ENCODE peak calls at places on chromosomes 2 and 18, in six cellular contexts. W is body of pancreas; Z is fibroblast of lung; I is mesenchymal stem cell; H is CD8-positive, alpha-beta T cell; J is naive thymus-derived CD4-positive, alpha-beta T cell. B is an unnamed sample. For H3K4me1 and H3K27me3, the result is how much of the 10 kb centered on the place peaks cover.

GRCh38 chr2:235740821-235741220 is 247.0 kb downstream of the AGAP1 start:
- DNase-seq in W (no peak), Z (no peak), I (no peak), H (no peak), J (no peak), B (no peak)

GRCh38 chr2:179410552-179411356 is 146.1 kb upstream of the SESTD1 start:
- DNase-seq in W (peak), Z (peak), I (peak), H (no peak), J (no peak), B (peak)

GRCh38 chr2:188974184-188974583 is at the start of gene COL3A1:
- DNase-seq in W (no peak), Z (peak), I (peak), H (no peak), J (no peak), B (no peak)

GRCh38 chr2:222673883-222674282 is 2.4 kb downstream of the MOGAT1 start:
- DNase-seq in W (no peak), Z (no peak), I (no peak), H (no peak), J (no peak), B (no peak)

GRCh38 chr2:197813093-197813787 is 8.8 kb downstream of the PLCL1 start:
- DNase-seq in W (no peak), Z (peak), I (peak), H (no peak), J (no peak), B (peak)

GRCh38 chr2:206993964-206994363 is 54.6 kb downstream of the CPO start:
- DNase-seq in W (no peak), Z (peak), I (peak), H (no peak), J (no peak), B (no peak)

GRCh38 chr2:133568172-133568571 is at the start of gene NCKAP5:
- DNase-seq in W (peak), Z (peak), I (peak), H (no peak), J (no peak), B (peak)

GRCh38 chr18:13120967-13121586 is 97.5 kb upstream of the LDLRAD4 start:
- DNase-seq in W (no peak), Z (peak), I (peak), H (no peak), J (no peak), B (no peak)

GRCh38 chr2:20599001-20599600 is 51.8 kb downstream of the HS1BP3 start:
- DNase-seq in W (peak), Z (no peak), I (no peak), H (no peak), J (no peak), B (no peak)

GRCh38 chr2:239285932-239286230 is 114.9 kb downstream of the HDAC4 start:
- DNase-seq in W (no peak), Z (no peak), I (no peak), H (no peak), J (no peak), B (no peak)

GRCh38 chr2:83081835-83082522 is 1377.1 kb downstream of the SUCLG1 start:
- DNase-seq in W (no peak), Z (peak), I (peak), H (no peak), J (no peak), B (peak)

GRCh38 chr2:84424152-84424551 is 34.9 kb downstream of the SUCLG1 start:
- DNase-seq in W (no peak), Z (no peak), I (peak), H (no peak), J (no peak), B (no peak)

GRCh38 chr2:7703048-7703447 is 785.8 kb downstream of the RNF144A start:
- DNase-seq in W (no peak), Z (no peak), I (no peak), H (no peak), J (no peak), B (no peak)

GRCh38 chr2:129902731-129903585 is 76.5 kb upstream of the RAB6C start:
- DNase-seq in W (no peak), Z (no peak), I (no peak), H (no peak), J (no peak), B (no peak)

GRCh38 chr18:52963481-52963880 is 623.5 kb downstream of the DCC start:
- DNase-seq in W (no peak), Z (no peak), I (no peak), H (no peak), J (no peak), B (no peak)

GRCh38 chr2:227219312-227220105 is 55.1 kb downstream of the COL4A3 start:
- DNase-seq in W (no peak), Z (no peak), I (no peak), H (no peak), J (no peak), B (no peak)

GRCh38 chr2:226124548-226125011 is 675.0 kb downstream of the IRS1 start:
- DNase-seq in W (no peak), Z (peak), I (no peak), H (no peak), J (no peak), B (peak)

GRCh38 chr18:25647404-25647803 is 295.4 kb upstream of the ZNF521 start:
- DNase-seq in W (no peak), Z (no peak), I (no peak), H (no peak), J (no peak), B (no peak)

GRCh38 chr18:40375811-40376210 is 1579.2 kb upstream of the PIK3C3 start:
- DNase-seq in W (no peak), Z (peak), I (peak), H (no peak), J (no peak), B (no peak)

GRCh38 chr2:239393401-239393940 is 7.3 kb downstream of the HDAC4 start:
- DNase-seq in W (peak), Z (no peak), I (no peak), H (no peak), J (no peak), B (no peak)

GRCh38 chr2:96208144-96209010 is at the start of gene STARD7:
- DNase-seq in W (peak), Z (peak), I (peak), H (peak), J (peak), B (peak)

GRCh38 chr2:96209729-96210085 is 1.1 kb upstream of the STARD7 start:
- DNase-seq in W (no peak), Z (no peak), I (no peak), H (no peak), J (no peak), B (no peak)

GRCh38 chr2:96207778-96208143 is 866 bp downstream of the STARD7 start:
- DNase-seq in W (no peak), Z (no peak), I (no peak), H (peak), J (no peak), B (no peak)

GRCh38 chr2:96207073-96207777 is 1.4 kb downstream of the STARD7 start:
- DNase-seq in W (no peak), Z (no peak), I (peak), H (no peak), J (no peak), B (no peak)

GRCh38 chr2:96209011-96209728 is 543 bp upstream of the STARD7 start:
- DNase-seq in W (no peak), Z (no peak), I (no peak), H (no peak), J (no peak), B (no peak)
- H3K4me1 ChIP-seq in W (under half), Z (under half), I (under half), H (under half), J (under half), B (under half)

GRCh38 chr2:100821913-100822260 is 1.9 kb downstream of the NPAS2 start:
- DNase-seq in W (no peak), Z (no peak), I (no peak), H (no peak), J (no peak), B (no peak)

GRCh38 chr2:100822587-100823248 is 2.8 kb downstream of the NPAS2 start:
- DNase-seq in W (peak), Z (peak), I (peak), H (no peak), J (no peak), B (no peak)

GRCh38 chr2:100820346-100821254 is 661 bp downstream of the NPAS2 start:
- DNase-seq in W (peak), Z (no peak), I (peak), H (no peak), J (peak), B (no peak)

GRCh38 chr2:100819365-100820345 is at the start of gene NPAS2:
- DNase-seq in W (peak), Z (peak), I (peak), H (no peak), J (peak), B (no peak)

GRCh38 chr2:100821255-100821912 is 1.4 kb downstream of the NPAS2 start:
- DNase-seq in W (no peak), Z (no peak), I (peak), H (no peak), J (no peak), B (no peak)
- H3K27ac ChIP-seq in W (peak), Z (no peak), I (no peak), H (no peak), J (no peak), B (peak)

GRCh38 chr2:143942486-143942885 is 577.4 kb downstream of the ZEB2 start:
- DNase-seq in W (no peak), Z (no peak), I (no peak), H (no peak), J (no peak), B (no peak)

GRCh38 chr2:143936758-143937562 is 583.0 kb downstream of the ZEB2 start:
- DNase-seq in W (peak), Z (peak), I (peak), H (no peak), J (no peak), B (no peak)

GRCh38 chr2:143940720-143941119 is 579.2 kb downstream of the ZEB2 start:
- DNase-seq in W (no peak), Z (no peak), I (no peak), H (no peak), J (no peak), B (no peak)

GRCh38 chr2:143937563-143938346 is 582.2 kb downstream of the ZEB2 start:
- DNase-seq in W (peak), Z (no peak), I (peak), H (no peak), J (no peak), B (peak)

GRCh38 chr2:143939976-143940375 is 579.9 kb downstream of the ZEB2 start:
- DNase-seq in W (no peak), Z (peak), I (no peak), H (no peak), J (no peak), B (no peak)
- H3K27me3 ChIP-seq in W (under half), Z (under half), I (under half), H (under half), J (under half), B (under half)

GRCh38 chr2:62263076-62263475 is 67.2 kb downstream of the B3GNT2 start:
- DNase-seq in W (no peak), Z (no peak), I (no peak), H (no peak), J (no peak), B (no peak)
- H3K4me1 ChIP-seq in W (under half), Z (under half), I (under half), H (under half), J (under half), B (under half)

GRCh38 chr2:26792720-26793119 is 6.9 kb downstream of the CENPA start:
- DNase-seq in W (no peak), Z (peak), I (no peak), H (no peak), J (no peak), B (no peak)

DNA sequence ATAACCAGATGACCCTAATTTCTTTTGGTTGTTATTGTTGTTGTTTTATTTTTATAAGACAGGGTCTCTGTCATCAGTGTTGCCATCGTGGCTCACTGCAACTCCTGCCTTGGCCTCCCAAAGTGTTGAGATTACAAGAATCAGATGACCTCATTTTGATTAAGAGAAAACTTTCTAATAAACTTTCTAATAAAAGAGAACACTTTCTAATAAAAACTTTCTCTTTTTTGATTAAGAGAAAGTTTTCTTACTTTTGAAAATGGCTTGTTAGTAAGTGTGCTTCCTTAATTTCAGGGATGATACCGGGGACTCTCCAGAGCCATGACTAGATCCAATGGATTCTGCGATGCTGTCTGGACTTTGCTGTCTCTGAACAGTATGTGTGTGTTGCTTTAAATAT is 7.7 kb downstream of the CENPA start:
- DNase-seq in W (no peak), Z (no peak), I (no peak), H (no peak), J (no peak), B (no peak)
- H3K27ac ChIP-seq in W (no peak), Z (no peak), I (no peak), H (no peak), J (no peak), B (no peak)

GRCh38 chr2:169705927-169706326 is 11.7 kb downstream of the PHOSPHO2 start:
- DNase-seq in W (no peak), Z (peak), I (peak), H (no peak), J (no peak), B (no peak)
- H3K27me3 ChIP-seq in W (under half), Z (under half), I (under half), H (under half), J (under half), B (under half)

GRCh38 chr2:160228141-160228963 is 28.3 kb upstream of the ITGB6 start:
- DNase-seq in W (no peak), Z (peak), I (peak), H (no peak), J (no peak), B (peak)

GRCh38 chr2:160225722-160226121 is 25.6 kb upstream of the ITGB6 start:
- DNase-seq in W (peak), Z (no peak), I (no peak), H (no peak), J (no peak), B (peak)

GRCh38 chr2:160227252-160227651 is 27.2 kb upstream of the ITGB6 start:
- DNase-seq in W (no peak), Z (peak), I (peak), H (no peak), J (no peak), B (peak)

GRCh38 chr2:160224507-160224906 is 24.4 kb upstream of the ITGB6 start:
- DNase-seq in W (no peak), Z (no peak), I (no peak), H (no peak), J (no peak), B (no peak)

DNA sequence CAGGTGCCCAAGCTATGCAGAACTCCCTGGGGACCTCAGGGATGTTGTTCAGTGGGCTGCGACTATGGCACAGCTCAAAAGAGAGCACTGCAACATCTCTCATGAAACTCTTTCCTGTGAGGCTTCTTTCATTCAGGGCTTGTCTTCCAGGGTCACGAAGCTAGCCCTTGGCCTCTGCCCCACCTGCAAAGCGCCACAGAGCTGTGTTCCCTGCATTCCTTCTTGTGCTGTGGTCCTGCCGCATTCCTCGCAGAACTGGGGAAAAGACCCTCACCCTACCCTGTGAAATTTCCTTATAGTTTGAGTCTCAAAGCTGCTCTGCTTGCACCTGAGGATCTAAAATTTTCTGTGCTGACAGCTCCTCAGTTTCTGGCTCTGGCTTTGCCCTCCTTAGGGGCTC is 26.3 kb upstream of the ITGB6 start:
- DNase-seq in W (no peak), Z (no peak), I (no peak), H (no peak), J (no peak), B (no peak)
- H3K4me1 ChIP-seq in W (under half), Z (under half), I (under half), H (under half), J (under half), B (half or more)

GRCh38 chr2:233241803-233242202 is 9.7 kb upstream of the ATG16L1 start:
- DNase-seq in W (no peak), Z (no peak), I (no peak), H (no peak), J (no peak), B (no peak)
- H3K27ac ChIP-seq in W (no peak), Z (no peak), I (no peak), H (no peak), J (no peak), B (no peak)